ENCODE peak calls at places on chromosomes 3 and 15, in four cellular contexts. A is neural progenitor cell, Z is mucosa of descending colon, S is uterus. N is an unnamed sample.

GRCh38 chr3:10511809-10512494 is 6.6 kb upstream of the ATP2B2 start:
- DNase-seq in A (no peak), Z (no peak), S (no peak), N (no peak)

GRCh38 chr3:42176635-42177034 is 85.5 kb downstream of the TRAK1 start:
- DNase-seq in A (no peak), Z (no peak), S (no peak), N (no peak)

GRCh38 chr15:77599899-77600298 is 32.8 kb downstream of the LINGO1 start:
- DNase-seq in A (peak; percentile 52), Z (no peak), S (no peak), N (no peak)

GRCh38 chr3:42535981-42536784 is 33.7 kb downstream of the VIPR1 start:
- DNase-seq in A (peak; percentile 73), Z (no peak), S (no peak), N (no peak)

GRCh38 chr3:21533047-21533446 is 218.0 kb downstream of the ZNF385D start:
- DNase-seq in A (no peak), Z (no peak), S (no peak), N (no peak)

GRCh38 chr15:52797625-52798501 is 7.7 kb upstream of the ONECUT1 start:
- DNase-seq in A (no peak), Z (no peak), S (no peak), N (no peak)

GRCh38 chr3:23075478-23075877 is 127.6 kb upstream of the UBE2E2 start:
- DNase-seq in A (no peak), Z (no peak), S (no peak), N (no peak)

GRCh38 chr3:149465351-149465883 is 9.1 kb upstream of the TM4SF4 start:
- DNase-seq in A (no peak), Z (no peak), S (no peak), N (no peak)

GRCh38 chr3:126758882-126759281 is 54.8 kb downstream of the CHCHD6 start:
- DNase-seq in A (no peak), Z (no peak), S (no peak), N (no peak)

GRCh38 chr3:33787328-33788009 is 11.0 kb upstream of the PDCD6IP start:
- DNase-seq in A (peak; percentile 83), Z (no peak), S (peak; percentile 55), N (peak; percentile 56)

GRCh38 chr3:47482411-47482810 is 6.7 kb upstream of the SCAP start:
- DNase-seq in A (peak; percentile 23), Z (no peak), S (no peak), N (no peak)

GRCh38 chr15:79130535-79131130 is 40.1 kb upstream of the RASGRF1 start:
- DNase-seq in A (peak; percentile 16), Z (no peak), S (no peak), N (no peak)

GRCh38 chr3:138861755-138862333 is 27.1 kb upstream of the PIK3CB start:
- DNase-seq in A (peak; percentile 61), Z (no peak), S (no peak), N (no peak)

GRCh38 chr15:60096157-60096556 is 92.0 kb downstream of the FOXB1 start:
- DNase-seq in A (no peak), Z (no peak), S (no peak), N (no peak)

GRCh38 chr3:124383051-124383450 is 347.2 kb upstream of the UMPS start:
- DNase-seq in A (no peak), Z (no peak), S (no peak), N (no peak)

GRCh38 chr15:37009288-37009687 is 91.1 kb downstream of the MEIS2 start:
- DNase-seq in A (no peak), Z (no peak), S (no peak), N (no peak)

GRCh38 chr3:150577854-150578253 is 25.3 kb upstream of the SELENOT start:
- DNase-seq in A (no peak), Z (no peak), S (no peak), N (no peak)

GRCh38 chr3:72318504-72319201 is 529.6 kb downstream of the SHQ1 start:
- DNase-seq in A (no peak), Z (no peak), S (no peak), N (no peak)

DNA sequence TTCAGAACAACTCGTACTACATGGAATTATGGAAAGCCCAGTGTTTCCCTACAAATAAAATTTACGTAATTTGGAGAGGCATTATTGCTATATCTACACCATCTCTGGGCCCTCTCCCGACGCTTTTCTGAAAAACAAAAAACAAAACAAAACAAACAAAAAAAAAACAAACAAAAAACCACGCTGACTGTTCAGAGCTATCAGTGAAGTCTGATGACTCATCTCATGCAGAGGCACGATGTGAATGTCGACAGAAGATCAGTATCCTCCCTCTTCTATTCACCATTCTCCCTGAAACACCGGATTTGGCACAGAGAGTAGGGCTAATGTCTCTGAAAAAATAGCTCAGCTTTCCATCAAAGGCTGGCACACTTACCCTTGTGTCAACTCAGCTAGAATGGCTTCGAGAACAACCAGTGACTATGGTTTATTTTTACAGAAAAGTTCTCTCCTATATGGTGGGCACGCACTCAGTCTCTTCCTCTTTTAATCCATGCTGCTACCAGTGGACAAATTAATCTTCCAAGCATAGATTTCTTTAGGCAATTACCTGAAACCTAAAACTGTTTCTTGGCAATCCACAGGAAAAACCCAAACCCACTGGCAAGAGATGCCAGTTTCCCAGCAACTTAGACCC is 1.5 kb downstream of the CRBN start:
- DNase-seq in A (no peak), Z (no peak), S (no peak), N (no peak)
- H3K4me1 ChIP-seq in A (peaks cover 11% of the 10 kb centered on the region), Z (peaks cover 22% of the 10 kb centered on the region), S (peaks cover 7% of the 10 kb centered on the region), N (peaks cover 10% of the 10 kb centered on the region)

GRCh38 chr3:52233968-52234367 is 5.0 kb downstream of the TWF2 start:
- DNase-seq in A (no peak), Z (peak; percentile 26), S (no peak), N (no peak)

GRCh38 chr3:52232279-52233107 is 6.5 kb downstream of the TWF2 start:
- DNase-seq in A (peak; percentile 38), Z (peak; percentile 44), S (no peak), N (no peak)

GRCh38 chr3:52236424-52236886 is 2.5 kb downstream of the TWF2 start:
- DNase-seq in A (no peak), Z (no peak), S (peak; percentile 15), N (no peak)

GRCh38 chr3:52233108-52233591 is 5.8 kb downstream of the TWF2 start:
- DNase-seq in A (no peak), Z (peak; percentile 46), S (no peak), N (no peak)

GRCh38 chr3:52234516-52235447 is 4.2 kb downstream of the TWF2 start:
- DNase-seq in A (no peak), Z (peak; percentile 34), S (peak; percentile 15), N (no peak)
- TF ChIP-seq CTCF in A (no peak), Z (no peak), S (no peak), N (no peak)

GRCh38 chr3:142115927-142116668 is 33.2 kb downstream of the TFDP2 start:
- DNase-seq in A (no peak), Z (no peak), S (no peak), N (no peak)
- H3K4me1 ChIP-seq in A (peaks cover 6% of the 10 kb centered on the region), Z (peaks cover 10% of the 10 kb centered on the region), S (no peaks in the 10 kb centered on the region), N (peaks cover 1% of the 10 kb centered on the region)

DNA sequence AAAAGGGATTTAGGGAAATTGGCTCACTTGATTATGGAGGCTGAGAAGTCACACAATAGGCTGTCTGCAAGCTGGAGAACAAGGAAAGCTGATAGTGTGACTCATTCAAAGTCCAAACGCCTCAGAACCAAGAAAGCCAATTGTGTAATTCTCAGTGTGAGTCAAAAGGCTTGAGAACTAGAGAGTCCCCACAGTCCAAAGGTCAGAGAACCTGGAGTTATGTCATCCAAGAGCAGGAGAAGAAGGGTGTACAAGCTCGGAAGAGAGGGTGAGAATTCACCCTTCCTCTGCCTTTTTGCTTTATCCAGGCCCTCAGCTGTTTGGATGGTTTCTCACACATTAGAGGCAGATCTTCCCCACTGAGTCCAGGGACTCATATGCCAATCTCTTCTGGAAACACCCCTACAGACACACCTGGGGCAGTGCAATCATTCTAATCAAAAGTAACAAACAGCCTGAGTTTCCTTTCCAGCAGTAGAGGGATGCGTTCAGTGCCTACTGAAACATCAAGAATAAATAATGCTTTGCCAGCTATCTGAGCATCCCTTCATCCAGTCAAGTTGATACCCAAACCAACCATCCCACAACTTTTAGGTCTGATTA is 271.5 kb downstream of the SATB1 start:
- DNase-seq in A (peak; percentile 29), Z (no peak), S (no peak), N (no peak)
- TF ChIP-seq CTCF in A (no peak), Z (no peak), S (no peak), N (no peak)

GRCh38 chr3:188867691-188868090 is 304.1 kb upstream of the TPRG1 start:
- DNase-seq in A (no peak), Z (no peak), S (no peak), N (no peak)

GRCh38 chr3:188860147-188860546 is 311.6 kb upstream of the TPRG1 start:
- DNase-seq in A (no peak), Z (no peak), S (no peak), N (no peak)

GRCh38 chr3:188861847-188862740 is 309.7 kb upstream of the TPRG1 start:
- DNase-seq in A (no peak), Z (no peak), S (no peak), N (no peak)

GRCh38 chr3:188868803-188869202 is 303.0 kb upstream of the TPRG1 start:
- DNase-seq in A (no peak), Z (no peak), S (no peak), N (peak; percentile 46)

DNA sequence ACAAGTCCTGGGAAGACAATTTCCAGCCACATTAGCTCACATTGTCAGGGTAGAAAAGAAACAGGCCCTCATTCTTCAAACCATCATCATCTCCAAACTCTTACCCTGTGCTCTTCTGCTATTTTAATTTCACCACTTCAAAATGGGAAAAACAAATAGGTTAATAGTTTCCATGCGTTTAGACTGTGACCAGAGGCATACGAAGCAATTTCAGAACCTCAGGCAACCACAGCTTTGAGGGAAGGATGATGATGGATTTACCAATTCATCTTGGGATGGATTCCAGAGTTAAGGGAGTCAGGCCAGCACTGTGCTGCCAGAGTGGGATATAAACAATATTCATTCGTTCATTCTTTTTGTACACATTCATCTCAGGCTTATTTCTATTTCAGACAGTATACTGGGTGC is 307.8 kb upstream of the TPRG1 start:
- DNase-seq in A (no peak), Z (no peak), S (no peak), N (no peak)
- H3K4me1 ChIP-seq in A (peaks cover 10% of the 10 kb centered on the region), Z (no peaks in the 10 kb centered on the region), S (peaks cover 5% of the 10 kb centered on the region), N (peaks cover 3% of the 10 kb centered on the region)

N was measured in lung.